ENCODE peak calls at places on chromosome 22, in nine cellular contexts. One of them, this sample, is unnamed.

GRCh38 chr22:42800731-42801536 is 56.1 kb downstream of the ARFGAP3 start:
- DNase-seq in mesothelial cell of epicardium: no peak
- DNase-seq in GM19239: no peak
- DNase-seq in CD4-positive, CD25-positive, alpha-beta regulatory T cell: no peak
- DNase-seq in germinal center: no peak
- DNase-seq in NCI-H1092 treated with DMSO at 0.1 percent for 48 hours: peak
- DNase-seq in Peyer's patch: no peak
- DNase-seq in PC-3: no peak
- DNase-seq in body of pancreas: peak
- DNase-seq in this sample: no peak

GRCh38 chr22:50691521-50691920 is 18.9 kb downstream of the SHANK3 start:
- DNase-seq in mesothelial cell of epicardium: peak
- DNase-seq in GM19239: no peak
- DNase-seq in Peyer's patch: peak
- DNase-seq in germinal center: no peak
- DNase-seq in body of pancreas: peak
- DNase-seq in NCI-H1092 treated with DMSO at 0.1 percent for 48 hours: no peak
- DNase-seq in CD4-positive, CD25-positive, alpha-beta regulatory T cell: peak
- DNase-seq in PC-3: peak
- DNase-seq in this sample: peak

GRCh38 chr22:46108564-46109473 is 41.5 kb upstream of the PPARA start:
- DNase-seq in NCI-H1092 treated with DMSO at 0.1 percent for 48 hours: no peak
- DNase-seq in PC-3: peak
- DNase-seq in body of pancreas: peak
- DNase-seq in CD4-positive, CD25-positive, alpha-beta regulatory T cell: no peak
- DNase-seq in GM19239: no peak
- DNase-seq in mesothelial cell of epicardium: no peak
- DNase-seq in Peyer's patch: no peak
- DNase-seq in germinal center: no peak
- DNase-seq in this sample: no peak

GRCh38 chr22:29218758-29219408 is 13.2 kb downstream of the EMID1 start:
- DNase-seq in CD4-positive, CD25-positive, alpha-beta regulatory T cell: no peak
- DNase-seq in NCI-H1092 treated with DMSO at 0.1 percent for 48 hours: no peak
- DNase-seq in PC-3: no peak
- DNase-seq in body of pancreas: no peak
- DNase-seq in mesothelial cell of epicardium: no peak
- DNase-seq in Peyer's patch: no peak
- DNase-seq in GM19239: no peak
- DNase-seq in germinal center: no peak
- DNase-seq in this sample: no peak

GRCh38 chr22:21443735-21444421 is 23.3 kb upstream of the TMEM191C start:
- DNase-seq in GM19239: no peak
- DNase-seq in mesothelial cell of epicardium: peak
- DNase-seq in PC-3: no peak
- DNase-seq in Peyer's patch: no peak
- DNase-seq in NCI-H1092 treated with DMSO at 0.1 percent for 48 hours: no peak
- DNase-seq in CD4-positive, CD25-positive, alpha-beta regulatory T cell: no peak
- DNase-seq in germinal center: no peak
- DNase-seq in body of pancreas: peak
- DNase-seq in this sample: no peak

GRCh38 chr22:38034278-38034882 is 22.8 kb upstream of the PICK1 start:
- DNase-seq in GM19239: no peak
- DNase-seq in mesothelial cell of epicardium: no peak
- DNase-seq in CD4-positive, CD25-positive, alpha-beta regulatory T cell: no peak
- DNase-seq in PC-3: peak
- DNase-seq in body of pancreas: peak
- DNase-seq in NCI-H1092 treated with DMSO at 0.1 percent for 48 hours: no peak
- DNase-seq in Peyer's patch: no peak
- DNase-seq in germinal center: no peak
- DNase-seq in this sample: peak

GRCh38 chr22:35313311-35314121 is 13.8 kb downstream of the TOM1 start:
- DNase-seq in Peyer's patch: no peak
- DNase-seq in GM19239: no peak
- DNase-seq in mesothelial cell of epicardium: no peak
- DNase-seq in CD4-positive, CD25-positive, alpha-beta regulatory T cell: peak
- DNase-seq in germinal center: no peak
- DNase-seq in body of pancreas: peak
- DNase-seq in NCI-H1092 treated with DMSO at 0.1 percent for 48 hours: peak
- DNase-seq in PC-3: peak
- DNase-seq in this sample: peak

GRCh38 chr22:44448271-44448780 is 49.7 kb downstream of the RTL6 start:
- DNase-seq in Peyer's patch: no peak
- DNase-seq in PC-3: peak
- DNase-seq in mesothelial cell of epicardium: no peak
- DNase-seq in GM19239: no peak
- DNase-seq in CD4-positive, CD25-positive, alpha-beta regulatory T cell: no peak
- DNase-seq in body of pancreas: peak
- DNase-seq in germinal center: no peak
- DNase-seq in NCI-H1092 treated with DMSO at 0.1 percent for 48 hours: no peak
- DNase-seq in this sample: peak

GRCh38 chr22:48417143-48418070 is 1410.3 kb downstream of the BRD1 start:
- DNase-seq in PC-3: no peak
- DNase-seq in GM19239: no peak
- DNase-seq in Peyer's patch: no peak
- DNase-seq in NCI-H1092 treated with DMSO at 0.1 percent for 48 hours: no peak
- DNase-seq in mesothelial cell of epicardium: no peak
- DNase-seq in body of pancreas: no peak
- DNase-seq in germinal center: no peak
- DNase-seq in CD4-positive, CD25-positive, alpha-beta regulatory T cell: no peak
- DNase-seq in this sample: no peak

GRCh38 chr22:38127869-38128268 is 17.4 kb upstream of the BAIAP2L2 start:
- DNase-seq in Peyer's patch: no peak
- DNase-seq in NCI-H1092 treated with DMSO at 0.1 percent for 48 hours: no peak
- DNase-seq in CD4-positive, CD25-positive, alpha-beta regulatory T cell: no peak
- DNase-seq in mesothelial cell of epicardium: no peak
- DNase-seq in PC-3: no peak
- DNase-seq in body of pancreas: no peak
- DNase-seq in GM19239: no peak
- DNase-seq in germinal center: no peak
- DNase-seq in this sample: no peak

GRCh38 chr22:26360169-26360885 is 68.7 kb upstream of the ASPHD2 start:
- DNase-seq in NCI-H1092 treated with DMSO at 0.1 percent for 48 hours: peak
- DNase-seq in CD4-positive, CD25-positive, alpha-beta regulatory T cell: peak
- DNase-seq in mesothelial cell of epicardium: peak
- DNase-seq in GM19239: peak
- DNase-seq in PC-3: peak
- DNase-seq in body of pancreas: peak
- DNase-seq in germinal center: peak
- DNase-seq in Peyer's patch: peak
- DNase-seq in this sample: peak

GRCh38 chr22:41833369-41834004 is 582 bp downstream of the SREBF2 start:
- DNase-seq in body of pancreas: peak
- DNase-seq in PC-3: peak
- DNase-seq in mesothelial cell of epicardium: peak
- DNase-seq in CD4-positive, CD25-positive, alpha-beta regulatory T cell: peak
- DNase-seq in Peyer's patch: peak
- DNase-seq in germinal center: peak
- DNase-seq in GM19239: no peak
- DNase-seq in NCI-H1092 treated with DMSO at 0.1 percent for 48 hours: peak
- DNase-seq in this sample: no peak

GRCh38 chr22:24775769-24776492 is 1.4 kb upstream of the PIWIL3 start:
- DNase-seq in germinal center: no peak
- DNase-seq in mesothelial cell of epicardium: peak
- DNase-seq in GM19239: no peak
- DNase-seq in PC-3: peak
- DNase-seq in body of pancreas: no peak
- DNase-seq in NCI-H1092 treated with DMSO at 0.1 percent for 48 hours: no peak
- DNase-seq in Peyer's patch: no peak
- DNase-seq in CD4-positive, CD25-positive, alpha-beta regulatory T cell: no peak
- DNase-seq in this sample: no peak

GRCh38 chr22:30856699-30857098 is 111.9 kb downstream of the MORC2 start:
- DNase-seq in NCI-H1092 treated with DMSO at 0.1 percent for 48 hours: no peak
- DNase-seq in CD4-positive, CD25-positive, alpha-beta regulatory T cell: no peak
- DNase-seq in GM19239: no peak
- DNase-seq in germinal center: no peak
- DNase-seq in PC-3: no peak
- DNase-seq in body of pancreas: no peak
- DNase-seq in mesothelial cell of epicardium: no peak
- DNase-seq in Peyer's patch: no peak
- DNase-seq in this sample: no peak

GRCh38 chr22:48752451-48753380 is 1075.0 kb downstream of the BRD1 start:
- DNase-seq in germinal center: no peak
- DNase-seq in NCI-H1092 treated with DMSO at 0.1 percent for 48 hours: no peak
- DNase-seq in body of pancreas: no peak
- DNase-seq in GM19239: no peak
- DNase-seq in PC-3: no peak
- DNase-seq in Peyer's patch: no peak
- DNase-seq in mesothelial cell of epicardium: peak
- DNase-seq in CD4-positive, CD25-positive, alpha-beta regulatory T cell: no peak
- DNase-seq in this sample: no peak

GRCh38 chr22:29799217-29799680 is 32.1 kb downstream of the UQCR10 start:
- DNase-seq in PC-3: peak
- DNase-seq in GM19239: no peak
- DNase-seq in NCI-H1092 treated with DMSO at 0.1 percent for 48 hours: no peak
- DNase-seq in mesothelial cell of epicardium: no peak
- DNase-seq in germinal center: no peak
- DNase-seq in CD4-positive, CD25-positive, alpha-beta regulatory T cell: no peak
- DNase-seq in Peyer's patch: peak
- DNase-seq in body of pancreas: peak
- DNase-seq in this sample: peak

GRCh38 chr22:46481386-46481785 is 56.0 kb downstream of the CELSR1 start:
- DNase-seq in Peyer's patch: no peak
- DNase-seq in NCI-H1092 treated with DMSO at 0.1 percent for 48 hours: no peak
- DNase-seq in GM19239: no peak
- DNase-seq in germinal center: no peak
- DNase-seq in body of pancreas: no peak
- DNase-seq in CD4-positive, CD25-positive, alpha-beta regulatory T cell: no peak
- DNase-seq in PC-3: no peak
- DNase-seq in mesothelial cell of epicardium: no peak
- DNase-seq in this sample: no peak

GRCh38 chr22:39956932-39957664 is 3.1 kb upstream of the TMA7B start:
- DNase-seq in PC-3: no peak
- DNase-seq in NCI-H1092 treated with DMSO at 0.1 percent for 48 hours: no peak
- DNase-seq in body of pancreas: no peak
- DNase-seq in mesothelial cell of epicardium: no peak
- DNase-seq in GM19239: peak
- DNase-seq in Peyer's patch: no peak
- DNase-seq in germinal center: no peak
- DNase-seq in CD4-positive, CD25-positive, alpha-beta regulatory T cell: no peak
- DNase-seq in this sample: no peak

This sample was measured in RCC 7860.